ENCODE peak calls at places on chromosome 6, in six cellular contexts. P is GM06990, B is AG04450, S is IMR-90, O is RWPE1, E is AG09319. U is an unnamed sample.

GRCh38 chr6:26533532-26533931 is 4.6 kb upstream of the HMGN4 start:
- DNase-seq in P (no peak), B (no peak), S (no peak), O (no peak), E (no peak), U (no peak)

GRCh38 chr6:127520061-127520460 is 926 bp upstream of the MTCL3 start:
- DNase-seq in P (no peak), B (no peak), S (peak; percentile 28), O (no peak), E (no peak), U (no peak)

GRCh38 chr6:27368202-27368601 is 20.4 kb upstream of the ZNF391 start:
- DNase-seq in P (no peak), B (no peak), S (no peak), O (no peak), E (no peak), U (no peak)

GRCh38 chr6:31582230-31582601 is at the start of gene LTB:
- DNase-seq in P (no peak), B (no peak), S (no peak), O (no peak), E (no peak), U (no peak)

GRCh38 chr6:24146871-24147270 is 20.9 kb downstream of the NRSN1 start:
- DNase-seq in P (no peak), B (no peak), S (no peak), O (no peak), E (no peak), U (no peak)

GRCh38 chr6:3035397-3035796 is 32.9 kb upstream of the RIPK1 start:
- DNase-seq in P (no peak), B (no peak), S (no peak), O (no peak), E (no peak), U (no peak)

GRCh38 chr6:118197539-118197938 is 290.5 kb downstream of the SLC35F1 start:
- DNase-seq in P (no peak), B (no peak), S (no peak), O (no peak), E (no peak), U (no peak)

GRCh38 chr6:158219229-158219628 is 51.1 kb downstream of the GTF2H5 start:
- DNase-seq in P (no peak), B (peak; percentile 89), S (peak; percentile 96), O (peak; percentile 66), E (peak; percentile 96), U (no peak)

GRCh38 chr6:4371207-4371921 is 236.0 kb upstream of the ECI2 start:
- DNase-seq in P (no peak), B (no peak), S (peak; percentile 92), O (no peak), E (no peak), U (no peak)

GRCh38 chr6:47451162-47451561 is 26.4 kb upstream of the CD2AP start:
- DNase-seq in P (no peak), B (no peak), S (no peak), O (no peak), E (no peak), U (no peak)

GRCh38 chr6:158801655-158802294 is 17.4 kb downstream of the EZR start:
- DNase-seq in P (no peak), B (no peak), S (no peak), O (no peak), E (no peak), U (no peak)

GRCh38 chr6:113819169-113819830 is 37.8 kb upstream of the MARCKS start:
- DNase-seq in P (no peak), B (no peak), S (no peak), O (no peak), E (no peak), U (no peak)

GRCh38 chr6:160337301-160337700 is 10.9 kb upstream of the SLC22A3 start:
- DNase-seq in P (no peak), B (no peak), S (no peak), O (peak; percentile 59), E (no peak), U (no peak)

GRCh38 chr6:124028117-124028516 is 224.5 kb downstream of the NKAIN2 start:
- DNase-seq in P (no peak), B (no peak), S (no peak), O (no peak), E (no peak), U (no peak)

GRCh38 chr6:43075791-43076092 is 372 bp upstream of the PTK7 start:
- DNase-seq in P (no peak), B (no peak), S (no peak), O (no peak), E (no peak), U (no peak)

GRCh38 chr6:75244063-75244575 is 518 bp upstream of the COX7A2 start:
- DNase-seq in P (no peak), B (no peak), S (peak; percentile 12), O (no peak), E (no peak), U (no peak)

GRCh38 chr6:154485784-154486183 is 24.7 kb downstream of the CNKSR3 start:
- DNase-seq in P (no peak), B (no peak), S (no peak), O (no peak), E (no peak), U (no peak)

GRCh38 chr6:48512396-48512795 is 401.4 kb upstream of the PTCHD4 start:
- DNase-seq in P (no peak), B (no peak), S (no peak), O (no peak), E (no peak), U (no peak)

GRCh38 chr6:7047071-7047470 is 60.7 kb upstream of the RREB1 start:
- DNase-seq in P (no peak), B (no peak), S (no peak), O (no peak), E (no peak), U (no peak)

GRCh38 chr6:104472245-104472644 is 387.5 kb downstream of the HACE1 start:
- DNase-seq in P (no peak), B (no peak), S (no peak), O (no peak), E (no peak), U (no peak)

GRCh38 chr6:167996424-167997199 is 859 bp upstream of the KIF25 start:
- DNase-seq in P (no peak), B (no peak), S (no peak), O (no peak), E (no peak), U (no peak)

GRCh38 chr6:167893416-167893815 is 66.7 kb downstream of the AFDN start:
- DNase-seq in P (no peak), B (no peak), S (peak; percentile 52), O (peak; percentile 67), E (no peak), U (no peak)

GRCh38 chr6:32298632-32299336 is 72.9 kb downstream of the TSBP1 start:
- DNase-seq in P (no peak), B (peak; percentile 18), S (peak; percentile 54), O (no peak), E (no peak), U (no peak)

DNA sequence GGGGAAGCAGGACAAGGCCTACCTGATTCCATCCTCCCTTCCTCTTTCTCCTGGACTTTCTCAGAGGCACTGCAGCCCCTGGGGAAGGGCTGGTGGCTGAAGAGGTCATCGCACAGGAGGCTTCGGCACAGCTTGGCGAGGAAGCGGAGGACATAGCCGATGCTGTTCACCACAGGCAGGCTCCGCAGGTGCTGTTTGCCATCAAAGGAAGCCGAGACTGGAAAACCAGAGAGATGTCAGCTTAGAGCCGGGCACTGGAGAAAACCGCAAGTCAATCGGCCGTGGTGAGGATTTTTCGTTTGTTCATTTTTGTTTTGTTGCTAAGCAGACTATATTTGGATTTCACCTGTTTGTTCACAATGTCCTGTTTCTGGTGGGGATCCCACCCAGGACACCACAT is 79.2 kb downstream of the SCML4 start:
- DNase-seq in P (no peak), B (no peak), S (no peak), O (no peak), E (no peak), U (no peak)
- TF ChIP-seq CTCF in P (no peak), B (no peak), S (no peak), O (no peak), E (no peak), U (no peak)

DNA sequence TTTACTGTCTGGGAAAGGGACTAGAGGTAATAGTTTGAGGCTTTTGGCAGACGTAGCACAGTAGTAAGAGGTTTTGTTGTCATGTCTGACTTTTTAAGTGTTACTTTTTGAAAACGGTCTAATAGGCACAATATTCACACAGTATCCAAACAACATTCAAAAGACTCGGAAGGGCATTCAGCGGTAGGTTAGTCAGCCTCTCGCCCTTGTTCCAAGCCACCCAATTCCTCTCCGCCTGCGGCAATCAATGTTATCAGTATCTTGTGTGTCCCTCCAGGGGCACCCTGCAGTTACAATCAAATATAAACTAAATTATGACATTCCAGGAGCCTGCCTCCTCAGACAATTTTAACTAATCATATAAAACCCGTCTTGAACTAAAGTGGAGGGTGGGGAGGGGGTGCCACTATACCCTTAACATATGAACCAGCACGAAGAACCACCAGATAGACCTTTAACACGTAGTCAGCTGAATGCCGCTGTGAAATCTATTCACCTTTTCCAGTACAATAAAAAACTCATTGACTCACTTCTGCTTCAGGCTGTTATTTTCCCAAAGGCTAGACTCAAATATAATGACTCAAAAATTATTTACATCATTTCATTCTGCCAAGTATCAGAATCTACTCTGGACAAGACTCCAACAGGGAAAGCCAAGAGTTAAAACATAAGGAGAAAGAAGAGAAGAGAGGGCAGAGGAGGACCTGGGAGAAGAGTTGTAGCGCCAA is 1.7 kb downstream of the TENT5A start:
- DNase-seq in P (no peak), B (no peak), S (peak; percentile 18), O (peak; percentile 33), E (no peak), U (no peak)
- TF ChIP-seq CTCF in P (no peak), B (no peak), S (no peak), O (no peak), E (no peak), U (no peak)

GRCh38 chr6:131600696-131601095 is 27.3 kb downstream of the MED23 start:
- DNase-seq in P (no peak), B (no peak), S (no peak), O (no peak), E (no peak), U (no peak)

GRCh38 chr6:131594074-131594473 is 21.0 kb downstream of the ARG1 start:
- DNase-seq in P (no peak), B (no peak), S (no peak), O (no peak), E (no peak), U (no peak)

GRCh38 chr6:131602913-131603312 is 25.1 kb downstream of the MED23 start:
- DNase-seq in P (no peak), B (peak; percentile 84), S (peak; percentile 97), O (peak; percentile 7), E (peak; percentile 48), U (no peak)

GRCh38 chr6:131592935-131593334 is 19.9 kb downstream of the ARG1 start:
- DNase-seq in P (no peak), B (no peak), S (no peak), O (no peak), E (no peak), U (no peak)

DNA sequence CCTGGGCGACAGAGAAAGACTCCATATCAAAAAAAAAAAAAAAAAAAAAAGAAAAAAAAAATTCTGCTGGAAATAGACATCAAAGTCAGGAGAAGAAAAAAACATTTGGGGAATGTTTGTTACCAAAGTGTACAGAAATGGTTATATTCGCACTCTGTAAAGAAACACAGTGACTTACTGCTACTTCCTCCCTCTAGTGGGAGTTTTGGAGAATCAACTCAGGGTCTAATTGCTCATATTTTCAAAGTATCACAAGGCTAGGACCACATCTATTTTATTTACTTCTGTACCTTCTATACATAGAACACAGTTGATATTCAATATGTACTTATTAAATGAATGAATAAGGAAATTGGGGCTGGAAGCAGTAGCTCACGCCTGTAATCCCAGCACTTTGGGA is 24.4 kb downstream of the ARG1 start:
- DNase-seq in P (no peak), B (no peak), S (no peak), O (peak; percentile 2), E (no peak), U (no peak)
- TF ChIP-seq CTCF in P (peak; percentile 34), B (peak; percentile 47), S (no peak), O (peak; percentile 13), E (peak; percentile 20), U (no peak)

GRCh38 chr6:37499433-37500293 is at the start of gene CCDC167:
- DNase-seq in P (peak; percentile 95), B (peak; percentile 93), S (peak; percentile 96), O (peak; percentile 97), E (peak; percentile 84), U (peak; percentile 88)
- TF ChIP-seq CTCF in P (no peak), B (no peak), S (no peak), O (no peak), E (no peak), U (no peak)